ENCODE peak calls at places on chromosomes 16 and 17, in four cellular contexts. One of them, this sample, is unnamed.

GRCh38 chr16:84758627-84759026 is 58.8 kb downstream of the USP10 start:
- DNase-seq in fibroblast of lung: no peak
- DNase-seq in GF-D8: no peak
- DNase-seq in AG20443: no peak
- DNase-seq in this sample: no peak

GRCh38 chr16:58551496-58551895 is 36.2 kb downstream of the SETD6 start:
- DNase-seq in fibroblast of lung: no peak
- DNase-seq in GF-D8: no peak
- DNase-seq in AG20443: no peak
- DNase-seq in this sample: no peak

GRCh38 chr17:561118-561517 is 153.5 kb downstream of the VPS53 start:
- DNase-seq in fibroblast of lung: peak
- DNase-seq in GF-D8: no peak
- DNase-seq in AG20443: peak
- DNase-seq in this sample: peak

GRCh38 chr17:48051706-48052486 is 3.7 kb downstream of the NFE2L1 start:
- DNase-seq in fibroblast of lung: peak
- DNase-seq in AG20443: peak
- DNase-seq in GF-D8: no peak
- DNase-seq in this sample: peak

GRCh38 chr17:56890390-56890789 is 23.5 kb downstream of the TRIM25 start:
- DNase-seq in GF-D8: no peak
- DNase-seq in fibroblast of lung: no peak
- DNase-seq in AG20443: no peak
- DNase-seq in this sample: no peak

GRCh38 chr17:58488428-58488890 is 251 bp upstream of the HSF5 start:
- DNase-seq in AG20443: no peak
- DNase-seq in GF-D8: no peak
- DNase-seq in fibroblast of lung: no peak
- DNase-seq in this sample: no peak

GRCh38 chr17:39563476-39563875 is 44.2 kb downstream of the NEUROD2 start:
- DNase-seq in GF-D8: no peak
- DNase-seq in AG20443: no peak
- DNase-seq in fibroblast of lung: peak
- DNase-seq in this sample: no peak

GRCh38 chr16:85652431-85653221 is 36.1 kb downstream of the GINS2 start:
- DNase-seq in fibroblast of lung: peak
- DNase-seq in GF-D8: peak
- DNase-seq in AG20443: peak
- DNase-seq in this sample: peak

GRCh38 chr17:1130191-1130590 is 49.6 kb downstream of the ABR start:
- DNase-seq in GF-D8: no peak
- DNase-seq in fibroblast of lung: no peak
- DNase-seq in AG20443: no peak
- DNase-seq in this sample: no peak

GRCh38 chr17:66698270-66698669 is 136.6 kb upstream of the CACNG5 start:
- DNase-seq in fibroblast of lung: no peak
- DNase-seq in AG20443: no peak
- DNase-seq in GF-D8: no peak
- DNase-seq in this sample: no peak

GRCh38 chr17:35808962-35809854 is at the start of gene TAF15:
- DNase-seq in GF-D8: peak
- DNase-seq in AG20443: peak
- DNase-seq in fibroblast of lung: peak
- DNase-seq in this sample: peak

GRCh38 chr16:74778646-74779045 is 4.0 kb upstream of the FA2H start:
- DNase-seq in GF-D8: no peak
- DNase-seq in AG20443: no peak
- DNase-seq in fibroblast of lung: no peak
- DNase-seq in this sample: no peak

GRCh38 chr16:10777356-10777755 is 33.7 kb downstream of the NUBP1 start:
- DNase-seq in fibroblast of lung: no peak
- DNase-seq in GF-D8: no peak
- DNase-seq in AG20443: no peak
- DNase-seq in this sample: no peak

GRCh38 chr17:6641374-6641818 is 536 bp downstream of the TXNDC17 start:
- DNase-seq in AG20443: no peak
- DNase-seq in fibroblast of lung: no peak
- DNase-seq in GF-D8: no peak
- DNase-seq in this sample: no peak

GRCh38 chr16:67878232-67878631 is 5.4 kb downstream of the EDC4 start:
- DNase-seq in AG20443: no peak
- DNase-seq in fibroblast of lung: no peak
- DNase-seq in GF-D8: no peak
- DNase-seq in this sample: no peak

GRCh38 chr16:70735141-70735979 is 49.5 kb upstream of the MTSS2 start:
- DNase-seq in AG20443: peak
- DNase-seq in fibroblast of lung: peak
- DNase-seq in GF-D8: no peak
- DNase-seq in this sample: no peak

GRCh38 chr17:36503456-36504155 is 17.1 kb downstream of the ZNHIT3 start:
- DNase-seq in fibroblast of lung: no peak
- DNase-seq in GF-D8: no peak
- DNase-seq in AG20443: no peak
- DNase-seq in this sample: no peak